ENCODE peak calls at places on chromosomes 12 and 14, in six cellular contexts. Z is IMR-90, P is aorta, R is Panc1, H is astrocyte, D is heart left ventricle. A is an unnamed sample.
A peak's percentile ranks its signal among the peaks of the same experiment; 100 is the strongest.

GRCh38 chr12:120388711-120389431 is 19.9 kb upstream of the MSI1 start:
- DNase-seq in Z (no peak), D (no peak), P (no peak), H (no peak), R (no peak), A (peak; percentile 80)

GRCh38 chr12:91105807-91106206 is 5.5 kb downstream of the LUM start:
- DNase-seq in H (no peak), P (no peak), D (no peak), Z (no peak), R (no peak), A (no peak)

GRCh38 chr14:76844223-76844622 is 18.0 kb downstream of the LRRC74A start:
- DNase-seq in H (peak; percentile 29), P (peak; percentile 82), Z (peak; percentile 29), R (peak; percentile 1), D (peak; percentile 87), A (no peak)

GRCh38 chr12:5123921-5124320 is 80.2 kb downstream of the KCNA5 start:
- DNase-seq in Z (peak; percentile 72), P (no peak), R (no peak), D (no peak), H (peak; percentile 56), A (no peak)

GRCh38 chr12:39071611-39072010 is 166.2 kb upstream of the CPNE8 start:
- DNase-seq in D (no peak), P (no peak), Z (no peak), H (no peak), R (no peak), A (no peak)

GRCh38 chr14:95533391-95533821 is 1.4 kb upstream of the GLRX5 start:
- DNase-seq in P (no peak), D (no peak), Z (peak; percentile 65), R (no peak), H (peak; percentile 42), A (no peak)

GRCh38 chr14:105945891-105946290 is 419.5 kb downstream of the TMEM121 start:
- DNase-seq in R (no peak), Z (no peak), P (no peak), D (no peak), H (no peak), A (no peak)

GRCh38 chr14:101774814-101775213 is 13.3 kb downstream of the PPP2R5C start:
- DNase-seq in H (no peak), R (no peak), P (no peak), Z (no peak), D (no peak), A (no peak)

GRCh38 chr12:116123511-116124258 is 153.8 kb downstream of the MED13L start:
- DNase-seq in D (peak; percentile 34), R (no peak), P (no peak), Z (peak; percentile 66), H (peak; percentile 53), A (no peak)

GRCh38 chr12:27013606-27014084 is 539 bp downstream of the TM7SF3 start:
- DNase-seq in Z (peak; percentile 47), R (no peak), H (peak; percentile 20), P (no peak), D (no peak), A (no peak)

GRCh38 chr14:30443368-30444007 is 115.5 kb upstream of the G2E3 start:
- DNase-seq in H (peak; percentile 30), P (no peak), Z (peak; percentile 46), R (peak; percentile 10), D (no peak), A (peak; percentile 9)

GRCh38 chr14:30243805-30244204 is 315.2 kb upstream of the G2E3 start:
- DNase-seq in D (no peak), Z (peak; percentile 85), R (no peak), H (peak; percentile 47), P (no peak), A (no peak)

GRCh38 chr12:111211910-111212757 is 156.8 kb downstream of the PHETA1 start:
- DNase-seq in R (no peak), H (no peak), Z (no peak), P (no peak), D (no peak), A (no peak)

GRCh38 chr12:18224745-18225144 is 36.6 kb upstream of the PIK3C2G start:
- DNase-seq in R (peak; percentile 4), D (no peak), H (peak; percentile 27), P (no peak), Z (peak; percentile 5), A (no peak)

GRCh38 chr12:524167-524951 is 64.6 kb downstream of the B4GALNT3 start:
- DNase-seq in H (no peak), R (no peak), P (no peak), D (no peak), Z (no peak), A (no peak)

GRCh38 chr14:61388173-61388975 is 67.0 kb downstream of the PRKCH start:
- DNase-seq in Z (no peak), H (peak; percentile 23), P (no peak), D (no peak), R (no peak), A (no peak)

GRCh38 chr12:52020539-52021336 is 14.0 kb downstream of the TAMALIN start:
- DNase-seq in D (peak; percentile 44), P (peak; percentile 82), Z (peak; percentile 47), R (no peak), H (no peak), A (no peak)

GRCh38 chr12:45613306-45613705 is 116.2 kb upstream of the ARID2 start:
- DNase-seq in P (no peak), R (no peak), Z (peak; percentile 84), H (peak; percentile 43), D (no peak), A (no peak)

GRCh38 chr14:32185097-32185496 is 16.7 kb upstream of the RNU6-7 start:
- DNase-seq in R (no peak), P (no peak), Z (no peak), D (no peak), H (no peak), A (no peak)

GRCh38 chr12:75814856-75815754 is 216.5 kb downstream of the PHLDA1 start:
- DNase-seq in D (no peak), R (no peak), P (no peak), Z (peak; percentile 98), H (peak; percentile 97), A (no peak)

GRCh38 chr14:100622708-100623485 is 35.7 kb upstream of the BEGAIN start:
- DNase-seq in P (no peak), D (no peak), R (no peak), H (no peak), Z (no peak), A (no peak)

GRCh38 chr12:2390850-2391390 is 338.1 kb downstream of the CACNA1C start:
- DNase-seq in R (no peak), H (no peak), P (no peak), Z (no peak), D (no peak), A (no peak)

GRCh38 chr14:24127673-24128072 is 2.8 kb upstream of the FITM1 start:
- DNase-seq in H (no peak), Z (no peak), P (no peak), D (no peak), R (no peak), A (no peak)

DNA sequence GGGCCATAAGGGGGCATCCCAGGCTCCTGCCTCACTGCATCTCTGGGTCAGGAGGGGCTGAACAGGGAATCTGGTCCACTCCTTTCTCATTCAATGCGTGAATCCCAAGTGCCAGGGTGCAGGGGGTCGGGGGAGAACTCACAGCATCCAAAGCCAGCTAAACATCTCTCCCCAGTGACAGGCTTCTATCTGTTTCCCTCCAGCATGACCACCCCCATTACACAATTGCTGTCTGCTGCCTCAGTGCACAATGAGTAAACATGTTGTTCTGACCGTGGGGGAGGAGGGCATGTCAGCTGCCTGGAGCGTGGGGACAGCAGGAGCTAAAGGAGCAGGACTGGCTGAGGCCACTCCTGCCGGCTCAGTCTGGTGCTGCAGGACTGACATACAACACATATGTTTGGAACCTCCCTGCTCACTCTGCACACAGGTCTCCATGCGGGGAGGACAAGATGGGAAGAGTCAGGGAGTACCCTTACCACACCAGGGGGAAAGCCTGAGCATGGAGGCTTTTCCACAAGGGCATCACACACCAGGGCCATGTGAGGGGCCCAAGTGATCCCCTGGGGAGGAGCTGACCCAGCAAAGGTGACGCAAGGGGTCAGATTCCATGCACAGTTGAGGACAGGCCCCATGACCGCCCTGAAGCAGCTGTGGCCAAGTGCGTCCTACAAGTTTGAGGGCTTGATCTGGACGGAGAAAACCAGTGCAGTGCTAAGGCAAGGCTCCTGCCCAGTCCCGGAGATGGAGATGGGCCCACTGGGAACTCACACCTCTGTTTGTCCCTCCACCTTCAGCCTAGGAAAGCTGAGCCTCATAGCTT is 1.4 kb downstream of the TNS2 start:
- DNase-seq in P (peak; percentile 85), H (no peak), R (no peak), Z (peak; percentile 70), D (peak; percentile 86), A (no peak)
- H3K4me3 ChIP-seq in P (peak overlapping the region; percentile 58), H (peak overlapping the region; percentile 54), R (peak overlapping the region; percentile 60), Z (peak overlapping the region; percentile 57), D (peak overlapping the region; percentile 72), A (no peak overlapping the region)

GRCh38 chr12:9762369-9762768 is 1.7 kb upstream of the CD69 start:
- DNase-seq in Z (no peak), P (no peak), R (no peak), H (no peak), D (no peak), A (no peak)
- H3K4me1 ChIP-seq in Z (no peaks in the 10 kb centered on the region), P (no peaks in the 10 kb centered on the region), R (no peaks in the 10 kb centered on the region), H (no peaks in the 10 kb centered on the region), D (no peaks in the 10 kb centered on the region), A (no peaks in the 10 kb centered on the region)

GRCh38 chr14:104598461-104599273 is 5.9 kb downstream of the TMEM179 start:
- DNase-seq in R (no peak), P (peak; percentile 61), D (peak; percentile 29), H (no peak), Z (no peak), A (no peak)

GRCh38 chr14:104597576-104597975 is 7.0 kb downstream of the TMEM179 start:
- DNase-seq in H (no peak), D (no peak), P (no peak), R (no peak), Z (no peak), A (no peak)

GRCh38 chr14:104596927-104597351 is 7.6 kb downstream of the TMEM179 start:
- DNase-seq in P (peak; percentile 57), Z (no peak), H (no peak), D (peak; percentile 27), R (no peak), A (no peak)

GRCh38 chr14:104599446-104599845 is 5.1 kb downstream of the TMEM179 start:
- DNase-seq in R (no peak), P (no peak), H (no peak), D (no peak), Z (no peak), A (no peak)

DNA sequence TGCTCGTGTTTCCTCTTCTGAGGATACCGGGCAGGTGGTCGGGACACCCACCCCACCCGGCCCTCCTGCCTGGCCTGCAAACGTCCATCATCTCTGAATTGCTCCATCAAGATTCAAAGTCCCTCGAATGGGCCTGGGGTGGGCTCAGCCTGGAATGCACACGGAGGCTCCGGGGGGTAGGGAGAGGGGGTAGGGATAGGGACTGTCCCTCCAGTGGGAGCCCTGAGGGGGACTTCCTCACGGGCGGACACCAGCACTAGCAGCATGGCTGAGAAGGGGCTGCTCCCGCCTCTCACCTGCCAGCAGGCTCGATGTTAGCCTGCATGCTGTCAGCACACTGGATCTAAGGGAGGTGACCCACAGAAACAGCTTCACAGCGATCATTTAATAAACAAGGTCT is 6.5 kb downstream of the TMEM179 start:
- DNase-seq in R (no peak), P (peak; percentile 73), Z (no peak), D (peak; percentile 22), H (no peak), A (no peak)
- H3K4me3 ChIP-seq in R (no peak overlapping the region), P (no peak overlapping the region), Z (no peak overlapping the region), D (no peak overlapping the region), H (no peak overlapping the region), A (no peak overlapping the region)

DNA sequence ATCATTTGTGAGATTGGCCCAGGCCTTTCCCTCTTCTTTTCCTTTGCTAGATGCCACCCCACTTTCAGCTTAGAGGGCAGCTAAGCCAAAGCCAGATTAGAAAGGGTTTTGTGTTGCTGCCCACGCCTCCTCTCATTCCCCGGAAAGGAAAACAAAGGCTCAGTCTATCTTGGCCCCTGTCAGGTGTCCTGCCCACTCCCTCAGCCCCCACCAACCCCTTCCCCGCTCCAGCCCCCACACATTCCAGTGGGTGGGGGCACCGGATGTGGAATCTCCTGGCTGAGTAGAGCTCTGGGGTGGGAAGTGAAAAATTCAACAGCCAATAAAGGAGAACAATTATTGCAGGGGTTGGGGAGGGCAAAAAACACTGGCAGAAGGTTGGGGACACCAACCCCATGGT is 2.2 kb upstream of the RDH5 start:
- DNase-seq in D (no peak), P (peak; percentile 76), R (no peak), Z (no peak), H (peak; percentile 39), A (no peak)
- H3K4me1 ChIP-seq in D (peaks cover 71% of the 10 kb centered on the region), P (no peaks in the 10 kb centered on the region), R (peaks cover 29% of the 10 kb centered on the region), Z (peaks cover 38% of the 10 kb centered on the region), H (peaks cover 68% of the 10 kb centered on the region), A (peaks cover 11% of the 10 kb centered on the region)

A was measured in iPS DF 6.9.